ENCODE peak calls at places on chromosomes 3 and 15, in five cellular contexts. Q is cardiac fibroblast, S is lung, M is epithelial cell of esophagus, B is mammary epithelial cell. G is an unnamed sample.

GRCh38 chr3:48268936-48269551 is 28.1 kb downstream of the ZNF589 start:
- DNase-seq in Q (peak), S (no peak), M (peak), B (peak), G (no peak)

GRCh38 chr3:168124791-168125190 is 29.1 kb upstream of the GOLIM4 start:
- DNase-seq in Q (no peak), S (no peak), M (no peak), B (no peak), G (no peak)

GRCh38 chr15:98330258-98330657 is 318.1 kb upstream of the IGF1R start:
- DNase-seq in Q (no peak), S (no peak), M (no peak), B (no peak), G (no peak)

GRCh38 chr3:16288664-16289063 is 23.7 kb downstream of the OXNAD1 start:
- DNase-seq in Q (no peak), S (no peak), M (no peak), B (no peak), G (no peak)

GRCh38 chr3:184305577-184305976 is 6.5 kb downstream of the PSMD2 start:
- DNase-seq in Q (peak), S (no peak), M (peak), B (no peak), G (peak)

GRCh38 chr15:25989327-25989726 is 126.2 kb upstream of the ATP10A start:
- DNase-seq in Q (no peak), S (no peak), M (no peak), B (no peak), G (no peak)

GRCh38 chr3:78004578-78004977 is 964.7 kb downstream of the ROBO2 start:
- DNase-seq in Q (no peak), S (no peak), M (no peak), B (no peak), G (no peak)

GRCh38 chr3:119258915-119259314 is 18.2 kb upstream of the B4GALT4 start:
- DNase-seq in Q (no peak), S (no peak), M (no peak), B (no peak), G (no peak)

GRCh38 chr15:76802411-76802810 is 102.7 kb downstream of the SCAPER start:
- DNase-seq in Q (no peak), S (no peak), M (no peak), B (no peak), G (no peak)

GRCh38 chr15:34496616-34497015 is 59.0 kb upstream of the GOLGA8A start:
- DNase-seq in Q (no peak), S (no peak), M (no peak), B (no peak), G (no peak)

GRCh38 chr3:39414421-39414907 is 7.9 kb downstream of the RPSA start:
- DNase-seq in Q (no peak), S (no peak), M (peak), B (no peak), G (peak)

GRCh38 chr3:135762188-135762853 is 203.2 kb upstream of the PPP2R3A start:
- DNase-seq in Q (no peak), S (no peak), M (no peak), B (no peak), G (no peak)

GRCh38 chr3:108428580-108428979 is 81.8 kb downstream of the MYH15 start:
- DNase-seq in Q (peak), S (no peak), M (no peak), B (no peak), G (peak)

DNA sequence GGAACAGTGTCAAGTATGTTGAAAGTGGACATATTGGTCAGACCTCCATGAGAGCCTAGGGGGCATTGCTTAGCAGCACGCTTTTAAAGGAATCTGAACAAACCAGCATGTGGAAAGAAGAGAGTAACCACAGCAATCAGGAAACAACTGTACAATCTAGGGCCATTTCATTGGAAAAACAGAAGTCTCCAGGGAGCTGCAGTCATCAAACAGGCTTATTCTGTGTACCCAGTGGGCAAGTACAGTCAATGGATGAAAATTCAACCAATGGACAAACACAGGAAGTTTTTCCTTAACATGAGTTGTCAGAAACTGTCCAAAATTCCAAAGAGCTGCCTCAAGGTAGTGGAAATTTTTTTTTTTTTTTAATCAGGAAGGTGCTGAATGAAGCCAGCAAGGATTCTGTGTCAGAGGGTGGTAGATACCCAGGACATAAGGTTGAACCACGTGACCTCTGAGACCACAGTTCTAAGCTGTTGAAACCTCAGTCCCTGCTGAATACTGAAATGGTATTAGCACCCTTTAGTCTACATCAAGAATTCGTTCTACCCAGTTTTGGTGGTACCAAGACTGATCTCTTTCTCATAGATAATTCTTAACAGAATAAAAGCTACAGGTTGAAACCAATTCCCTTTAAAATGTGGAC is 4.4 kb upstream of the DLG1 start:
- DNase-seq in Q (peak), S (no peak), M (peak), B (peak), G (peak)
- H3K4me3 ChIP-seq in Q (no peak), S (no peak), M (no peak), B (no peak), G (no peak)

DNA sequence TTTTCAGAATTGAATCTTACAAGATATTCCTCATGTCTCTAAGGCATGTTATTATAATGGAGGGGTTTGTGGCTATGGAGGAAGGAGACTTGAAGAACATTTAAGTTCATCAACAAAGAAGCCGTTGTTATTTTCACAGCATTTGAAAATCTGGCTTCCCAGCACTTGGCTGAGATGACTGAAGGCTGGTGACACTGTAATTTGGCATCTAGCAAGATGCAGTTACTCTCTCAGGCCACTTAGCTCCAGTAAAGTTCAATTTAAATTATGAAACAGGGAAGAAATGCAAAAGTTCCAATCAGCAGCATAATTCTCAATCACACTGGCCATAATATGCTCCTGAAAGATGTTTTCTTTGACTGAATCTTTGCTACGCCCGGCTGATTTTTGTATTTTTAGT is 139.4 kb upstream of the NUDT16 start:
- DNase-seq in Q (peak), S (no peak), M (peak), B (no peak), G (peak)
- TF ChIP-seq CTCF in Q (no peak), S (no peak), M (peak), B (no peak), G (peak)

GRCh38 chr3:157128771-157129671 is 30.9 kb downstream of the CCNL1 start:
- DNase-seq in Q (peak), S (no peak), M (peak), B (peak), G (peak)

GRCh38 chr3:157127268-157127667 is 32.7 kb downstream of the CCNL1 start:
- DNase-seq in Q (no peak), S (no peak), M (peak), B (peak), G (no peak)

GRCh38 chr3:157129782-157130137 is 30.2 kb downstream of the CCNL1 start:
- DNase-seq in Q (no peak), S (no peak), M (peak), B (peak), G (no peak)

GRCh38 chr3:157126365-157126764 is 33.6 kb downstream of the CCNL1 start:
- DNase-seq in Q (no peak), S (no peak), M (no peak), B (no peak), G (no peak)

DNA sequence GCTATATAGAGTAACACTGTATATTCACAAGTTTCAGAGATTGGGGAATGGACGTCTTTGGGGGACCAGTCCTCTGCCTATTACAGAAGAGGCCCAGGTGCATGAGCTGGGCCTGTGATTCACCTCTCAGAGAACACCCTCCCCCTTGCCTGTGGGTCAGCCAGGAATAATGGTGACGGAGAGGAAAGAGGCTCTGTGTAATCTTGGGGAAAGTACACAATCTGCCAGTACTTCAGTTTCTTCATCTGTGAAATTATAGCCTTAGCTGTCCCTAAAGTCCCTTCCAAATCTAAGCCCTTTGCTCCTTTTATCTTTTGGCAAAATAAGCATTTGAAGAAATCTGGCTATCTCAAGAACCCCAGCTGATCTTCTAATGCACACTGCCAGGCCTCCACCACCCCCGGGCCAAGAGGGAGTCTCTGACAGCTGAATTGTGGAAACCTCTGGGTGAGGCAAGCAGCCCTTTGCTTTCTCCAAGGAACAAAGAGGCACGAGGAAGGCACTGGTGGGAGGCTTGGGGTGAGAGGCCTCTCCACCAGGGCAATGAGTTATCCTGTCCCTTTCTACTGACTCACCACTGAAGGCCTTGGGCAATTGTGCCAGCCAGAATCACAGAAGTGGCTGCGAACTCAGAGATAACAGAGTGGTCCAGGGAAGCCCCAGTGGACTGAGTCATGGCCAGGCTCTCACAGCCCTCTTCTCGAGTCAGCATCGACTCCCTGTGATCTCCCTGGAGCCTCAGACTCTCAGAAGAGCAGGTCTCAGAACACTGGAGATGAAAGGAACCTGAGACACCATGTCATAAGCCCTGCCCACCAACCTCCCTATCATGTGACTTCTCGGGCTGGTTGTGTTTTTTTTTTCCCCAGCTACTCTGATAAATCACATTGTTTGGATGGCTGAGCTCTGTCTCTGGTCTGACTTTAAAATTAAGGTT is 31.8 kb downstream of the CCNL1 start:
- DNase-seq in Q (peak), S (peak), M (peak), B (peak), G (peak)
- H3K4me3 ChIP-seq in Q (no peak), S (no peak), M (no peak), B (no peak), G (no peak)

GRCh38 chr3:71930056-71930991 is 145.4 kb upstream of the PROK2 start:
- DNase-seq in Q (peak), S (no peak), M (peak), B (peak), G (peak)
- TF ChIP-seq CTCF in Q (peak), S (no peak), M (peak), B (peak), G (peak)

GRCh38 chr3:10319251-10319650 is 1.7 kb downstream of the SEC13 start:
- DNase-seq in Q (no peak), S (no peak), M (no peak), B (no peak), G (no peak)
- H3K4me3 ChIP-seq in Q (peak), S (no peak), M (peak), B (no peak), G (peak)

G was measured in choroid plexus epithelial cell.